ENCODE peak calls at places on chromosomes 7 and 10, in four cellular contexts. K, B, R and V are unnamed samples.

GRCh38 chr10:131514454-131514853 is 202.9 kb upstream of the TCERG1L start:
- DNase-seq in K (no peak), B (no peak), R (no peak), V (no peak)

GRCh38 chr10:24706479-24707118 is 17.1 kb downstream of the ARHGAP21 start:
- DNase-seq in K (no peak), B (peak; percentile 97), R (no peak), V (no peak)

GRCh38 chr7:93262535-93262934 is 30.4 kb downstream of the VPS50 start:
- DNase-seq in K (no peak), B (no peak), R (no peak), V (no peak)

GRCh38 chr10:1434912-1435692 is 302.2 kb downstream of the ADARB2 start:
- DNase-seq in K (no peak), B (no peak), R (no peak), V (no peak)

GRCh38 chr7:105014725-105015630 is 973 bp downstream of the KMT2E start:
- DNase-seq in K (peak; percentile 65), B (peak; percentile 46), R (no peak), V (peak; percentile 30)

GRCh38 chr7:20229652-20230500 is 12.7 kb upstream of the MACC1 start:
- DNase-seq in K (no peak), B (peak; percentile 97), R (no peak), V (no peak)

GRCh38 chr10:86483664-86484063 is 37.9 kb downstream of the WAPL start:
- DNase-seq in K (no peak), B (no peak), R (no peak), V (no peak)

GRCh38 chr7:29457565-29457971 is 106.1 kb upstream of the PRR15 start:
- DNase-seq in K (no peak), B (peak; percentile 50), R (no peak), V (no peak)

GRCh38 chr10:121904888-121905287 is 22.9 kb downstream of the ATE1 start:
- DNase-seq in K (no peak), B (no peak), R (no peak), V (no peak)

GRCh38 chr7:1811850-1812692 is 142.0 kb downstream of the ELFN1 start:
- DNase-seq in K (peak; percentile 18), B (no peak), R (no peak), V (peak; percentile 64)

GRCh38 chr7:29408841-29409243 is 154.8 kb upstream of the PRR15 start:
- DNase-seq in K (peak; percentile 64), B (peak; percentile 82), R (no peak), V (peak; percentile 66)

GRCh38 chr10:89389254-89389653 is 3.2 kb upstream of the IFIT1 start:
- DNase-seq in K (peak; percentile 27), B (peak; percentile 70), R (no peak), V (peak; percentile 25)

GRCh38 chr7:133945497-133945896 is 181.6 kb upstream of the LRGUK start:
- DNase-seq in K (no peak), B (peak; percentile 15), R (no peak), V (no peak)

GRCh38 chr10:86657011-86657395 is 2.7 kb downstream of the OPN4 start:
- DNase-seq in K (no peak), B (no peak), R (peak; percentile 22), V (no peak)

GRCh38 chr7:83410989-83411591 is 237.8 kb downstream of the SEMA3E start:
- DNase-seq in K (peak; percentile 43), B (peak; percentile 75), R (no peak), V (peak; percentile 8)

GRCh38 chr7:157792954-157793353 is 456.1 kb downstream of the DNAJB6 start:
- DNase-seq in K (no peak), B (no peak), R (no peak), V (no peak)

GRCh38 chr10:15725603-15726002 is 5.9 kb upstream of the ITGA8 start:
- DNase-seq in K (peak; percentile 22), B (peak; percentile 75), R (no peak), V (peak; percentile 38)

GRCh38 chr7:42152353-42153205 is 84.4 kb downstream of the GLI3 start:
- DNase-seq in K (no peak), B (no peak), R (no peak), V (no peak)

GRCh38 chr10:125148021-125148439 is 12.3 kb downstream of the CTBP2 start:
- DNase-seq in K (no peak), B (peak; percentile 60), R (no peak), V (no peak)

GRCh38 chr10:44702531-44702930 is 208.6 kb upstream of the TMEM72 start:
- DNase-seq in K (no peak), B (no peak), R (no peak), V (no peak)

GRCh38 chr7:87534072-87534471 is 58.6 kb upstream of the ABCB4 start:
- DNase-seq in K (no peak), B (no peak), R (no peak), V (no peak)
- TF ChIP-seq CTCF in K (no peak), B (no peak), R (no peak), V (no peak)

GRCh38 chr10:3476186-3476585 is 303.6 kb upstream of the PITRM1 start:
- DNase-seq in K (no peak), B (no peak), R (no peak), V (no peak)
- TF ChIP-seq CTCF in K (no peak), B (no peak), R (no peak), V (no peak)

GRCh38 chr10:84739641-84740040 is 411.3 kb downstream of the CCSER2 start:
- DNase-seq in K (no peak), B (no peak), R (no peak), V (no peak)

DNA sequence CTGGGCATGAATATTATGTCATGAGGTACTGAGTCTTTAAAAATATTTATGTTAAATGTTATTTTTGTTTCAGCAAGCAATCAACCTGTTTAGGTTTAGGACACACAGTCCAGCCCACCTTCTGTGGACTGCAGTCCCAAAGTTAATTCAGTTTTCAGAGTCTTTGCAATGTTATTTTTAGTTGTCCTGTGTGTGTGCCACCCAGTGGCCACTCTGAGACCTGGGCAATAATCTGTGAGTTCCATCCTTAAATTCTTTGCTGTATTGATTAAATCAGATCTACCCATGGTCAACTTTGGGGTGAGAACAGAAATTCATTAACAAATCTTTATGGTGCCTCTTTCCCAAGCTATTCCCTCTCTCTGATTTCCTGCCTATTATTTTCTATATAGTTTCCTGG is 415.1 kb downstream of the CCSER2 start:
- DNase-seq in K (peak; percentile 2), B (peak; percentile 2), R (no peak), V (no peak)
- TF ChIP-seq CTCF in K (peak; percentile 66), B (peak; percentile 30), R (no peak), V (peak; percentile 28)

DNA sequence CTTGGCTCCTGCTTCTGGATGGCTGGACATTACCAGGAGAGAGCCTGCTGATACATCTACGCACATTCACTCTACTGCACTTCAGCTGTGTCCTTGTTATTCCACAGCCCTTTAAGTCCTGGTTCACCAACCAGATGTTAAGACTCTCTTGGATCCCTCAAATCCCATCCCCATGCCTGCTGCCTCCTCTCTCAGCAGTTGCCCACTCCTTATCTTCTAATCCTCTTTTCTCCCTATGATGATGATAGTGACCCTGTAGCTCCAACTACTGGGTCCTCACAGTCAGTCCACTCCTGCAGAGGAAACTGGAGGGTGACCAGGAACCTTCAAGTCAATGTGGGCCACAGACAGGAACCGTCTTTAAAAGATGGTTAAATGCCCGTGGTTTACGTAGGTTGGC is 96.3 kb upstream of the PDCD4 start:
- DNase-seq in K (no peak), B (no peak), R (no peak), V (no peak)
- TF ChIP-seq CTCF in K (no peak), B (no peak), R (no peak), V (no peak)

GRCh38 chr10:62818426-62819011 is 2.4 kb upstream of the EGR2 start:
- DNase-seq in K (no peak), B (peak; percentile 26), R (no peak), V (peak; percentile 63)
- TF ChIP-seq CTCF in K (no peak), B (no peak), R (no peak), V (peak; percentile 48)

DNA sequence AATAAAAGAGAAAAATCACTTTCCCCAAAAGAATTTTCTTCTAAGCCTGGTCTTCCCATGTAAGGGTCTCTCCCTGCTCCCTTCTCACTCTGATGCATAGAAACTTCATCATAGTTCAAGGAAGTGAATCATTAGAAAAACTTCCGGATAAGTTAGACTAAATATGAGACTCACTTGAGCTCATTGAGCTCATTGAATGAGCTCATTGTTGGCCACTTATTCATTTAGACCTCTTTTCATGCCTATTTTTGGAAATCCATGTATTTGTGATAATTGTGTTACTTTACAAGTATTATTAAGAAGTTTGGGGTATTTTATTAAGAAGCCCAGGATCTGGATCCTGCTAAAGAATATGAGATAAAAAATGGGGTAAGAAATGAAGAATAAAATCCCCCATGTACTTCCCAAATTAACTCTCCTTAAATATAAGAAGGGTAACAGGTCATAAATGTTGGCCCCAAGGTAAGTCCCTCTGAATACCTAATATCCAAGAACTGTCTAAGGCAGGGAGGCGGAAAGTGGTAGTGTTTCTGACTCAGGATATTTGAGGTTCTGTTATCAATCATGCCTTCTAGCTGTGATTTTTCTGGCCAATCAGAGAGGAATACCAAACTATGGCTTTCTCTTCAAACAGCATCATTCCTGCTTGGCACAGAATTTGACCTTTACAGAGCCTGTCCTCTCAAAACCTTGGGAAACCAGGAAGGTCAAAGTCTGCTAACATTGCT is 236.5 kb upstream of the PTN start:
- DNase-seq in K (no peak), B (peak; percentile 92), R (no peak), V (no peak)
- TF ChIP-seq CTCF in K (no peak), B (no peak), R (no peak), V (no peak)

GRCh38 chr10:43390791-43391190 is 18.2 kb downstream of the HNRNPF start:
- DNase-seq in K (no peak), B (peak; percentile 67), R (no peak), V (no peak)
- TF ChIP-seq CTCF in K (peak; percentile 68), B (peak; percentile 62), R (no peak), V (peak; percentile 32)

GRCh38 chr7:155765458-155765857 is 46.8 kb downstream of the SHH start:
- DNase-seq in K (no peak), B (no peak), R (no peak), V (no peak)

GRCh38 chr7:155770186-155770585 is 42.1 kb downstream of the SHH start:
- DNase-seq in K (no peak), B (no peak), R (no peak), V (no peak)

GRCh38 chr7:155766386-155766785 is 45.9 kb downstream of the SHH start:
- DNase-seq in K (no peak), B (no peak), R (no peak), V (no peak)

GRCh38 chr7:155769701-155770100 is 42.6 kb downstream of the SHH start:
- DNase-seq in K (no peak), B (peak; percentile 22), R (no peak), V (no peak)

DNA sequence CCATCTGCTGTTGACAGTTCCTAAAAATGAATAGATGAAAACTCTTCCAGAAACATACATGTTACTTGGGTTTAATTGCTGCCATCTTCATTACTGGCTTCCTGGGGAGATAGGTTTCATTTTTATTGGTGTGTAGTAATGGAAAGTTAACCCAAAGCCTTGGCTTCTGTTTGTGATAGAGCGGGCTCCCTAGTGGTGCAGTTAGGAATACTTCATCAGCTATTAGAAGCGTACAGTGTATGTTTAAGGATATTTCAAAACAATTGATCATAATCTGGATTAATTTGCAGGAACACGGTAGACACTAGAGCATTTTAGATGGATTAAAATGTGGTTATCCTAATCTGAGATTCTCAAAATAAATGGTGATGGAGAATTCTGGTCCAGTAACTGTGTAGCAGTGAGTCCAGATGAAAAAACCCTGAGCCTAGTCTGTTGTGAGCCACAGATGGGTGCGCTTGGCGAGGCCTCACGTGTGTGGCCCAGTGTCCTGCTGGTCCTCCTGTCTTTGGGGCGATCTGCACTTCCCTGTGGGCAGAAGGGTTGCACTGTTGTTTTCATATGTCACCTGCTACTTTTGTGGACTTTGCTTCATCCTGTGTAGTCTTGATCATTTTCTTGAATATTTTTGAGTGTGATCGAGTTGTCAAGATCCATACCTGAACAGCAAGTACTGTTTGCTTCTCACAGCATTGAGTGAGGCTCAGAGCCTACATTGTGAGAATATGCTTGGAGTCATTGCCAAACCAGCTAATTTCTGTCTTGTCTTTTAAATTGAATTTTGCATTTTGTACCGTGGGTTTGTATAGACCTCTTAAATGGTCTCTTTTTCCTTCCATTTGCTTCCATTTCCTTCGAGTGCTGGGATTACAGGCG is 44.5 kb downstream of the SHH start:
- DNase-seq in K (no peak), B (no peak), R (no peak), V (no peak)
- TF ChIP-seq CTCF in K (no peak), B (no peak), R (no peak), V (no peak)